ENCODE peak calls at places on chromosome 9, in six cellular contexts. X, P, B, M, V and Q are unnamed samples.
A peak's percentile ranks its signal among the peaks of the same experiment; 100 is the strongest.

GRCh38 chr9:32705059-32705458 is 69.6 kb upstream of the TAF1L start:
- DNase-seq in X (no peak), P (no peak), B (no peak), M (peak; percentile 47), V (peak; percentile 61), Q (no peak)

GRCh38 chr9:35629597-35629996 is 11.4 kb upstream of the CD72 start:
- DNase-seq in X (no peak), P (no peak), B (no peak), M (no peak), V (no peak), Q (no peak)

GRCh38 chr9:113589407-113589806 is 125.9 kb downstream of the RGS3 start:
- DNase-seq in X (peak; percentile 82), P (no peak), B (no peak), M (no peak), V (no peak), Q (peak; percentile 51)

GRCh38 chr9:126335837-126336236 is 9.2 kb downstream of the MVB12B start:
- DNase-seq in X (no peak), P (no peak), B (no peak), M (no peak), V (no peak), Q (peak; percentile 51)

GRCh38 chr9:72857632-72858011 is 95.2 kb downstream of the ALDH1A1 start:
- DNase-seq in X (no peak), P (no peak), B (no peak), M (no peak), V (no peak), Q (no peak)

GRCh38 chr9:8647824-8648223 is 848.2 kb upstream of the DMAC1 start:
- DNase-seq in X (no peak), P (no peak), B (no peak), M (no peak), V (no peak), Q (no peak)

GRCh38 chr9:118575341-118576070 is 793.7 kb downstream of the BRINP1 start:
- DNase-seq in X (no peak), P (no peak), B (no peak), M (no peak), V (no peak), Q (no peak)

GRCh38 chr9:75962186-75963036 is 71.9 kb downstream of the PCSK5 start:
- DNase-seq in X (no peak), P (no peak), B (no peak), M (no peak), V (no peak), Q (peak; percentile 77)

GRCh38 chr9:137310190-137311052 is 8.3 kb upstream of the NRARP start:
- DNase-seq in X (no peak), P (no peak), B (no peak), M (no peak), V (peak; percentile 11), Q (no peak)

GRCh38 chr9:110900917-110901316 is 137.4 kb downstream of the LPAR1 start:
- DNase-seq in X (no peak), P (no peak), B (no peak), M (no peak), V (no peak), Q (no peak)

GRCh38 chr9:15724006-15724405 is 171.2 kb downstream of the CCDC171 start:
- DNase-seq in X (no peak), P (no peak), B (no peak), M (peak; percentile 65), V (peak; percentile 2), Q (no peak)

GRCh38 chr9:36598281-36598680 is 25.6 kb downstream of the MELK start:
- DNase-seq in X (no peak), P (no peak), B (no peak), M (no peak), V (no peak), Q (no peak)

GRCh38 chr9:111615928-111616327 is 15.2 kb upstream of the DNAJC25 start:
- DNase-seq in X (no peak), P (no peak), B (no peak), M (no peak), V (no peak), Q (no peak)

GRCh38 chr9:22084336-22085035 is 75.4 kb upstream of the CDKN2B start:
- DNase-seq in X (no peak), P (no peak), B (no peak), M (no peak), V (peak; percentile 92), Q (no peak)